ENCODE peak calls at places on chromosomes 11 and 22, in five cellular contexts. One of them, this sample, is unnamed.

GRCh38 chr11:132072044-132072879 is 701.8 kb downstream of the NTM start:
- DNase-seq in heart left ventricle: no peak
- DNase-seq in lower lobe of right lung: no peak
- DNase-seq in SK-N-SH: no peak
- DNase-seq in kidney: no peak
- DNase-seq in this sample: no peak

GRCh38 chr11:93330446-93330984 is at the start of gene DEUP1:
- DNase-seq in kidney: peak
- DNase-seq in heart left ventricle: peak
- DNase-seq in SK-N-SH: peak
- DNase-seq in lower lobe of right lung: peak
- DNase-seq in this sample: no peak

GRCh38 chr11:45872513-45873356 is 12.7 kb upstream of the MAPK8IP1 start:
- DNase-seq in heart left ventricle: peak
- DNase-seq in kidney: no peak
- DNase-seq in lower lobe of right lung: no peak
- DNase-seq in SK-N-SH: peak
- DNase-seq in this sample: no peak

GRCh38 chr11:19160839-19161238 is 40.9 kb downstream of the CSRP3 start:
- DNase-seq in SK-N-SH: no peak
- DNase-seq in heart left ventricle: no peak
- DNase-seq in kidney: no peak
- DNase-seq in lower lobe of right lung: no peak
- DNase-seq in this sample: no peak

GRCh38 chr22:30027169-30027568 is 53.1 kb upstream of the HORMAD2 start:
- DNase-seq in lower lobe of right lung: peak
- DNase-seq in kidney: no peak
- DNase-seq in SK-N-SH: no peak
- DNase-seq in heart left ventricle: no peak
- DNase-seq in this sample: no peak

GRCh38 chr11:27294654-27295053 is 68.4 kb downstream of the CCDC34 start:
- DNase-seq in lower lobe of right lung: no peak
- DNase-seq in heart left ventricle: no peak
- DNase-seq in kidney: no peak
- DNase-seq in SK-N-SH: no peak
- DNase-seq in this sample: no peak

GRCh38 chr22:17077255-17077654 is 7.5 kb upstream of the IL17RA start:
- DNase-seq in heart left ventricle: no peak
- DNase-seq in lower lobe of right lung: no peak
- DNase-seq in SK-N-SH: no peak
- DNase-seq in kidney: no peak
- DNase-seq in this sample: no peak

GRCh38 chr11:108538022-108538424 is 39.8 kb upstream of the POGLUT3 start:
- DNase-seq in SK-N-SH: no peak
- DNase-seq in kidney: peak
- DNase-seq in lower lobe of right lung: peak
- DNase-seq in heart left ventricle: no peak
- DNase-seq in this sample: no peak

GRCh38 chr11:61325649-61326414 is 7.1 kb downstream of the DDB1 start:
- DNase-seq in kidney: no peak
- DNase-seq in lower lobe of right lung: no peak
- DNase-seq in heart left ventricle: no peak
- DNase-seq in SK-N-SH: no peak
- DNase-seq in this sample: no peak

GRCh38 chr22:44422742-44423370 is 75.2 kb downstream of the RTL6 start:
- DNase-seq in heart left ventricle: no peak
- DNase-seq in SK-N-SH: peak
- DNase-seq in lower lobe of right lung: no peak
- DNase-seq in kidney: no peak
- DNase-seq in this sample: no peak

GRCh38 chr11:67455054-67455453 is at the start of gene CABP4:
- DNase-seq in SK-N-SH: no peak
- DNase-seq in lower lobe of right lung: no peak
- DNase-seq in kidney: peak
- DNase-seq in heart left ventricle: no peak
- DNase-seq in this sample: no peak

GRCh38 chr11:1514349-1515061 is 27.9 kb upstream of the MOB2 start:
- DNase-seq in lower lobe of right lung: peak
- DNase-seq in heart left ventricle: no peak
- DNase-seq in SK-N-SH: peak
- DNase-seq in kidney: peak
- DNase-seq in this sample: no peak

GRCh38 chr22:29314537-29315285 is 786 bp downstream of the RASL10A start:
- DNase-seq in heart left ventricle: peak
- DNase-seq in SK-N-SH: peak
- DNase-seq in kidney: peak
- DNase-seq in lower lobe of right lung: peak
- DNase-seq in this sample: no peak

GRCh38 chr22:38345782-38346181 is 28.5 kb upstream of the CSNK1E start:
- DNase-seq in kidney: peak
- DNase-seq in SK-N-SH: no peak
- DNase-seq in heart left ventricle: no peak
- DNase-seq in lower lobe of right lung: peak
- DNase-seq in this sample: peak

GRCh38 chr11:122505304-122506006 is 150.1 kb upstream of the UBASH3B start:
- DNase-seq in kidney: peak
- DNase-seq in lower lobe of right lung: peak
- DNase-seq in SK-N-SH: peak
- DNase-seq in heart left ventricle: peak
- DNase-seq in this sample: peak
- TF ChIP-seq CTCF in kidney: peak
- TF ChIP-seq CTCF in lower lobe of right lung: peak
- TF ChIP-seq CTCF in SK-N-SH: peak
- TF ChIP-seq CTCF in heart left ventricle: peak
- TF ChIP-seq CTCF in this sample: peak

GRCh38 chr22:39524753-39525657 is 4.6 kb downstream of the ATF4 start:
- DNase-seq in kidney: peak
- DNase-seq in SK-N-SH: no peak
- DNase-seq in lower lobe of right lung: peak
- DNase-seq in heart left ventricle: no peak
- DNase-seq in this sample: no peak
- H3K27ac ChIP-seq in kidney: no peak
- H3K27ac ChIP-seq in SK-N-SH: no peak
- H3K27ac ChIP-seq in lower lobe of right lung: peak
- H3K27ac ChIP-seq in heart left ventricle: peak
- H3K27ac ChIP-seq in this sample: peak

GRCh38 chr11:58675344-58676155 is 53.1 kb downstream of the CNTF start:
- DNase-seq in SK-N-SH: peak
- DNase-seq in lower lobe of right lung: peak
- DNase-seq in heart left ventricle: peak
- DNase-seq in kidney: peak
- DNase-seq in this sample: no peak
- TF ChIP-seq CTCF in SK-N-SH: peak
- TF ChIP-seq CTCF in lower lobe of right lung: peak
- TF ChIP-seq CTCF in heart left ventricle: peak
- TF ChIP-seq CTCF in kidney: peak
- TF ChIP-seq CTCF in this sample: peak

DNA sequence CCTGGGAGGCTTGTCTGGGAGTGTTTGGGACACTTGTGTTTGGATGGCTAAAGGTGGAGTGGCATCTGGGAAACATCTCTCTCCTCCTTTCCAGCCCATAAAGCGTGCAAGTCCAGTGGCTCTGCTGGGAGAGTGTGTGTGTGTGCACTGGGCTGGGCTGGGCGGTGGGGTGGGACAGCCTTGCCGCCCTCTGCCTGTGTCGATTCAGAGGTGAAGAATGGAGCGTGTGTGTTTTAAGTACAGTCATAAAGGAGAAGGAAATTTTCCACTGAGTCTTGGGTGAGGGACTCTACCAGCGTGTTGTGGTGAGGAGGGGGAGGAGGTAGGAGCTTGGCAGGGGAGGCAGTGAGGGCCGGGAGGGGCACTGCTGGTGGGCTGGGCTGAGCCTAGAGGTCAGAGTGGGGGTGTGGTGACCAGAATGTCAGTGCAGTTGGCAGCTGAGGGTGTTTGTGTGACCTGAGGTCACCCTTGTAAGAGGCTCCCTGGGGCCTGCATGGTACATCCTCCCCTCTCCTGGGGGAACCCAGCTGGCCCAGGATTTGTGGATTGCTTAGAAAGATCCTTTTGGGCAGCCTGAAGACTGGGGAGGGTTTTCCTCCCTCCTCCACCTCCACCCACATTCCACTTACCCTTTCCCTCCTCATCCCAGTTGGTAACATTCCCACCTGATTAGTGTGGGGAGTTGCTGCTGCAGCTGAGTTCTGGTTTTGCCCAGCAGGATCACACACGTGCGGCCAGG is 1.7 kb downstream of the TIMP3 start:
- DNase-seq in SK-N-SH: no peak
- DNase-seq in heart left ventricle: peak
- DNase-seq in kidney: no peak
- DNase-seq in lower lobe of right lung: no peak
- DNase-seq in this sample: no peak
- H3K27ac ChIP-seq in SK-N-SH: no peak
- H3K27ac ChIP-seq in heart left ventricle: peak
- H3K27ac ChIP-seq in kidney: peak
- H3K27ac ChIP-seq in lower lobe of right lung: peak
- H3K27ac ChIP-seq in this sample: peak

DNA sequence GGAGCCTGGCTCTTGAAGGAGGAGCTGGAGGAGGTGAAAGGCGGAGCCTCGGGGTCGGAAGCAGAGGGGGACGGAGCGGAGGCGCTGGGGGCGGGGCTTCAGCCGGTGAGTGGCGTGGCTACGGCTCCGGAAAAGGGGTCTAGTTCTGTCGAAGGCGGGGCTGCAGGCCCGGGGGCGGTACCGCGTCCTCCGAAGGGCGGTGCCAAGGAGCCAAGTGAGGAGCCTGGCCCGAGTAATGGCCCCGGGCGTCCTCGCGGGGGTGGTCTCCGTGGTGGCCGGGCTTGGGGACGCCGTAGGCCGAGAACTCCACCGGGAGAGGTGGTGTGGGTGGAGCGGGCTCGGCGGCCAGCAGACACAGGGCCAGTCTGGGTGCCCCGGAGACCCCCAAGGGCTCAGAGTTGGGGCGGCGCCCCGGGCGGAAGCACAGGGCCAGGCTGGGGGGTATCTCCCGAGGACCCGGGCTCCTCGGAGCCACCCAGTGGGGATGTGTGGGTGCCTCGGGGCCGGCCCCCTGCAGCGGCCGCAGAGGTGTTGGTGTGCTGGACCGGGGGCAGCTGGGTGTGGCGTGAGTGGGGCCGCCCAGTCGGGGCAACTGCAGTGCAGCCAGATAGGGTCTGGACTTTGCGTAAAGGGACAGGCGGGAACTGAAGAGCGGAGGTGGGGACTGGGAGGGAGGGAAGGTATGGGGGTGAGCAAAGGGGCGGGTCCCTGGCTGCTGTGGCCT is 697 bp downstream of the FKBP2 start:
- DNase-seq in lower lobe of right lung: peak
- DNase-seq in kidney: peak
- DNase-seq in heart left ventricle: peak
- DNase-seq in SK-N-SH: peak
- DNase-seq in this sample: no peak
- TF ChIP-seq CTCF in lower lobe of right lung: peak
- TF ChIP-seq CTCF in kidney: peak
- TF ChIP-seq CTCF in heart left ventricle: no peak
- TF ChIP-seq CTCF in SK-N-SH: no peak
- TF ChIP-seq CTCF in this sample: no peak